ENCODE peak calls at places on chromosome 9, in six cellular contexts. One of them, this sample, is unnamed.

GRCh38 chr9:125332527-125332926 is 70.9 kb downstream of the GAPVD1 start:
- DNase-seq in SK-N-SH: no peak
- DNase-seq in LNCaP clone FGC: no peak
- DNase-seq in Peyer's patch: no peak
- DNase-seq in lower lobe of right lung: no peak
- DNase-seq in fibroblast of villous mesenchyme: no peak
- DNase-seq in this sample: no peak

GRCh38 chr9:112180387-112180881 is 5.3 kb upstream of the SUSD1 start:
- DNase-seq in SK-N-SH: no peak
- DNase-seq in LNCaP clone FGC: no peak
- DNase-seq in fibroblast of villous mesenchyme: no peak
- DNase-seq in lower lobe of right lung: no peak
- DNase-seq in Peyer's patch: no peak
- DNase-seq in this sample: no peak

GRCh38 chr9:133054194-133054890 is 7.4 kb upstream of the CEL start:
- DNase-seq in Peyer's patch: peak
- DNase-seq in lower lobe of right lung: peak
- DNase-seq in fibroblast of villous mesenchyme: no peak
- DNase-seq in LNCaP clone FGC: no peak
- DNase-seq in SK-N-SH: no peak
- DNase-seq in this sample: no peak

GRCh38 chr9:128203024-128203841 is at the start of gene DNM1:
- DNase-seq in lower lobe of right lung: peak
- DNase-seq in fibroblast of villous mesenchyme: peak
- DNase-seq in SK-N-SH: peak
- DNase-seq in Peyer's patch: peak
- DNase-seq in LNCaP clone FGC: no peak
- DNase-seq in this sample: no peak

GRCh38 chr9:100087218-100087617 is 11.6 kb downstream of the ERP44 start:
- DNase-seq in Peyer's patch: no peak
- DNase-seq in fibroblast of villous mesenchyme: peak
- DNase-seq in lower lobe of right lung: no peak
- DNase-seq in SK-N-SH: no peak
- DNase-seq in LNCaP clone FGC: no peak
- DNase-seq in this sample: no peak

GRCh38 chr9:21709464-21710058 is 92.9 kb upstream of the MTAP start:
- DNase-seq in Peyer's patch: no peak
- DNase-seq in LNCaP clone FGC: peak
- DNase-seq in SK-N-SH: peak
- DNase-seq in fibroblast of villous mesenchyme: peak
- DNase-seq in lower lobe of right lung: no peak
- DNase-seq in this sample: no peak

GRCh38 chr9:127626752-127627493 is 14.8 kb downstream of the STXBP1 start:
- DNase-seq in fibroblast of villous mesenchyme: peak
- DNase-seq in Peyer's patch: no peak
- DNase-seq in lower lobe of right lung: no peak
- DNase-seq in LNCaP clone FGC: no peak
- DNase-seq in SK-N-SH: no peak
- DNase-seq in this sample: no peak

GRCh38 chr9:17928768-17929167 is 349.9 kb downstream of the SH3GL2 start:
- DNase-seq in SK-N-SH: no peak
- DNase-seq in lower lobe of right lung: no peak
- DNase-seq in Peyer's patch: no peak
- DNase-seq in LNCaP clone FGC: no peak
- DNase-seq in fibroblast of villous mesenchyme: no peak
- DNase-seq in this sample: no peak

GRCh38 chr9:130780865-130781504 is 54.1 kb upstream of the ABL1 start:
- DNase-seq in Peyer's patch: no peak
- DNase-seq in SK-N-SH: no peak
- DNase-seq in fibroblast of villous mesenchyme: peak
- DNase-seq in LNCaP clone FGC: no peak
- DNase-seq in lower lobe of right lung: no peak
- DNase-seq in this sample: no peak

GRCh38 chr9:135908334-135909204 is 1.2 kb upstream of the CAMSAP1 start:
- DNase-seq in LNCaP clone FGC: no peak
- DNase-seq in lower lobe of right lung: peak
- DNase-seq in fibroblast of villous mesenchyme: no peak
- DNase-seq in Peyer's patch: peak
- DNase-seq in SK-N-SH: no peak
- DNase-seq in this sample: no peak

GRCh38 chr9:117377046-117377445 is 37.8 kb downstream of the ASTN2 start:
- DNase-seq in LNCaP clone FGC: no peak
- DNase-seq in SK-N-SH: peak
- DNase-seq in Peyer's patch: no peak
- DNase-seq in fibroblast of villous mesenchyme: no peak
- DNase-seq in lower lobe of right lung: no peak
- DNase-seq in this sample: no peak

GRCh38 chr9:110601098-110601497 is 21.6 kb upstream of the SVEP1 start:
- DNase-seq in Peyer's patch: no peak
- DNase-seq in LNCaP clone FGC: no peak
- DNase-seq in lower lobe of right lung: no peak
- DNase-seq in fibroblast of villous mesenchyme: no peak
- DNase-seq in SK-N-SH: no peak
- DNase-seq in this sample: no peak

GRCh38 chr9:106713206-106713605 is 149.8 kb upstream of the ZNF462 start:
- DNase-seq in SK-N-SH: no peak
- DNase-seq in fibroblast of villous mesenchyme: no peak
- DNase-seq in LNCaP clone FGC: no peak
- DNase-seq in lower lobe of right lung: no peak
- DNase-seq in Peyer's patch: no peak
- DNase-seq in this sample: no peak

GRCh38 chr9:125815568-125815967 is 68.4 kb downstream of the PBX3 start:
- DNase-seq in SK-N-SH: no peak
- DNase-seq in LNCaP clone FGC: no peak
- DNase-seq in fibroblast of villous mesenchyme: no peak
- DNase-seq in lower lobe of right lung: no peak
- DNase-seq in Peyer's patch: no peak
- DNase-seq in this sample: no peak

GRCh38 chr9:70111042-70111602 is 67.5 kb downstream of the MAMDC2 start:
- DNase-seq in Peyer's patch: peak
- DNase-seq in lower lobe of right lung: peak
- DNase-seq in fibroblast of villous mesenchyme: peak
- DNase-seq in LNCaP clone FGC: peak
- DNase-seq in SK-N-SH: peak
- DNase-seq in this sample: peak

GRCh38 chr9:7976167-7976755 is 176.7 kb upstream of the DMAC1 start:
- DNase-seq in LNCaP clone FGC: no peak
- DNase-seq in lower lobe of right lung: no peak
- DNase-seq in SK-N-SH: no peak
- DNase-seq in fibroblast of villous mesenchyme: no peak
- DNase-seq in Peyer's patch: no peak
- DNase-seq in this sample: peak

GRCh38 chr9:120524852-120525251 is 55.1 kb downstream of the CDK5RAP2 start:
- DNase-seq in Peyer's patch: no peak
- DNase-seq in lower lobe of right lung: no peak
- DNase-seq in SK-N-SH: no peak
- DNase-seq in LNCaP clone FGC: no peak
- DNase-seq in fibroblast of villous mesenchyme: no peak
- DNase-seq in this sample: no peak

GRCh38 chr9:137127301-137128157 is 11.4 kb upstream of the GRIN1 start:
- DNase-seq in Peyer's patch: no peak
- DNase-seq in lower lobe of right lung: no peak
- DNase-seq in fibroblast of villous mesenchyme: peak
- DNase-seq in SK-N-SH: no peak
- DNase-seq in LNCaP clone FGC: no peak
- DNase-seq in this sample: no peak

GRCh38 chr9:69768716-69769115 is 8.9 kb upstream of the PTAR1 start:
- DNase-seq in SK-N-SH: no peak
- DNase-seq in Peyer's patch: no peak
- DNase-seq in lower lobe of right lung: no peak
- DNase-seq in fibroblast of villous mesenchyme: no peak
- DNase-seq in LNCaP clone FGC: no peak
- DNase-seq in this sample: no peak

GRCh38 chr9:123742009-123742767 is 187.7 kb downstream of the DENND1A start:
- DNase-seq in fibroblast of villous mesenchyme: peak
- DNase-seq in LNCaP clone FGC: no peak
- DNase-seq in lower lobe of right lung: no peak
- DNase-seq in Peyer's patch: no peak
- DNase-seq in SK-N-SH: no peak
- DNase-seq in this sample: no peak

GRCh38 chr9:107178302-107178701 is 104.8 kb upstream of the RAD23B start:
- DNase-seq in SK-N-SH: no peak
- DNase-seq in lower lobe of right lung: no peak
- DNase-seq in fibroblast of villous mesenchyme: peak
- DNase-seq in Peyer's patch: no peak
- DNase-seq in LNCaP clone FGC: no peak
- DNase-seq in this sample: no peak

GRCh38 chr9:136688274-136689107 is 1.2 kb upstream of the AGPAT2 start:
- DNase-seq in lower lobe of right lung: no peak
- DNase-seq in SK-N-SH: no peak
- DNase-seq in LNCaP clone FGC: no peak
- DNase-seq in fibroblast of villous mesenchyme: peak
- DNase-seq in Peyer's patch: no peak
- DNase-seq in this sample: no peak

GRCh38 chr9:128091144-128091543 is 23.1 kb downstream of the SLC25A25 start:
- DNase-seq in LNCaP clone FGC: no peak
- DNase-seq in fibroblast of villous mesenchyme: peak
- DNase-seq in Peyer's patch: no peak
- DNase-seq in lower lobe of right lung: peak
- DNase-seq in SK-N-SH: peak
- DNase-seq in this sample: no peak

GRCh38 chr9:81686614-81687520 is 2.5 kb downstream of the TLE1 start:
- DNase-seq in SK-N-SH: peak
- DNase-seq in fibroblast of villous mesenchyme: peak
- DNase-seq in lower lobe of right lung: peak
- DNase-seq in LNCaP clone FGC: peak
- DNase-seq in Peyer's patch: peak
- DNase-seq in this sample: no peak

GRCh38 chr9:137672907-137673791 is 54.3 kb downstream of the EHMT1 start:
- DNase-seq in LNCaP clone FGC: peak
- DNase-seq in fibroblast of villous mesenchyme: peak
- DNase-seq in SK-N-SH: peak
- DNase-seq in Peyer's patch: no peak
- DNase-seq in lower lobe of right lung: no peak
- DNase-seq in this sample: no peak

GRCh38 chr9:27561697-27562096 is 11.6 kb downstream of the C9orf72 start:
- DNase-seq in LNCaP clone FGC: peak
- DNase-seq in Peyer's patch: no peak
- DNase-seq in fibroblast of villous mesenchyme: no peak
- DNase-seq in SK-N-SH: no peak
- DNase-seq in lower lobe of right lung: no peak
- DNase-seq in this sample: no peak
- TF ChIP-seq CTCF in LNCaP clone FGC: no peak
- TF ChIP-seq CTCF in Peyer's patch: no peak
- TF ChIP-seq CTCF in fibroblast of villous mesenchyme: no peak
- TF ChIP-seq CTCF in SK-N-SH: no peak
- TF ChIP-seq CTCF in lower lobe of right lung: no peak
- TF ChIP-seq CTCF in this sample: no peak

GRCh38 chr9:71357346-71357745 is 235.9 kb upstream of the TRPM3 start:
- DNase-seq in Peyer's patch: no peak
- DNase-seq in fibroblast of villous mesenchyme: no peak
- DNase-seq in lower lobe of right lung: no peak
- DNase-seq in LNCaP clone FGC: no peak
- DNase-seq in SK-N-SH: no peak
- DNase-seq in this sample: no peak

GRCh38 chr9:71353723-71354122 is 232.3 kb upstream of the TRPM3 start:
- DNase-seq in fibroblast of villous mesenchyme: peak
- DNase-seq in SK-N-SH: no peak
- DNase-seq in Peyer's patch: no peak
- DNase-seq in LNCaP clone FGC: no peak
- DNase-seq in lower lobe of right lung: no peak
- DNase-seq in this sample: no peak

GRCh38 chr9:71361357-71361756 is 239.9 kb upstream of the TRPM3 start:
- DNase-seq in LNCaP clone FGC: no peak
- DNase-seq in fibroblast of villous mesenchyme: no peak
- DNase-seq in lower lobe of right lung: no peak
- DNase-seq in Peyer's patch: no peak
- DNase-seq in SK-N-SH: no peak
- DNase-seq in this sample: no peak

GRCh38 chr9:71352837-71353236 is 231.4 kb upstream of the TRPM3 start:
- DNase-seq in LNCaP clone FGC: no peak
- DNase-seq in Peyer's patch: no peak
- DNase-seq in SK-N-SH: no peak
- DNase-seq in lower lobe of right lung: no peak
- DNase-seq in fibroblast of villous mesenchyme: no peak
- DNase-seq in this sample: no peak

DNA sequence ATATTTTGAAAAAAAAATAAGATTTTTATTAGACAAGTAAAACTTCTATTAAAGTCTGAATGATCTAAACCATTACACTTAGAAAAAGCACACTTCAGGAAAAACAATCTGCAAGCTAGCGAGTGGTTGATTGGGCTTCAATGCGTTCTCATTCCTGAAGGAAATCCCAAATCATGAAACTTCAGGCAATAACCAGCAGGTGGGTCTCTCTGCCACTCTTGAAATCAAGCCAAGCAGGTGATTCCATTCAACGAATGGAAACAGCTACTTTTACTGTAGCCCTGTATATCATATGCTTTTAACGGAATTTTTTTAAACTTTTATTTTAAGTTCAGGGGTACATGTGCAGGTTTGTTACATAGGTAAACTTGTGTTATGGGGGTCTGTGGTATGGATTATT is 234.5 kb upstream of the TRPM3 start:
- DNase-seq in fibroblast of villous mesenchyme: no peak
- DNase-seq in Peyer's patch: no peak
- DNase-seq in LNCaP clone FGC: no peak
- DNase-seq in lower lobe of right lung: no peak
- DNase-seq in SK-N-SH: no peak
- DNase-seq in this sample: no peak
- TF ChIP-seq CTCF in fibroblast of villous mesenchyme: no peak
- TF ChIP-seq CTCF in Peyer's patch: no peak
- TF ChIP-seq CTCF in LNCaP clone FGC: no peak
- TF ChIP-seq CTCF in lower lobe of right lung: no peak
- TF ChIP-seq CTCF in SK-N-SH: no peak
- TF ChIP-seq CTCF in this sample: no peak

DNA sequence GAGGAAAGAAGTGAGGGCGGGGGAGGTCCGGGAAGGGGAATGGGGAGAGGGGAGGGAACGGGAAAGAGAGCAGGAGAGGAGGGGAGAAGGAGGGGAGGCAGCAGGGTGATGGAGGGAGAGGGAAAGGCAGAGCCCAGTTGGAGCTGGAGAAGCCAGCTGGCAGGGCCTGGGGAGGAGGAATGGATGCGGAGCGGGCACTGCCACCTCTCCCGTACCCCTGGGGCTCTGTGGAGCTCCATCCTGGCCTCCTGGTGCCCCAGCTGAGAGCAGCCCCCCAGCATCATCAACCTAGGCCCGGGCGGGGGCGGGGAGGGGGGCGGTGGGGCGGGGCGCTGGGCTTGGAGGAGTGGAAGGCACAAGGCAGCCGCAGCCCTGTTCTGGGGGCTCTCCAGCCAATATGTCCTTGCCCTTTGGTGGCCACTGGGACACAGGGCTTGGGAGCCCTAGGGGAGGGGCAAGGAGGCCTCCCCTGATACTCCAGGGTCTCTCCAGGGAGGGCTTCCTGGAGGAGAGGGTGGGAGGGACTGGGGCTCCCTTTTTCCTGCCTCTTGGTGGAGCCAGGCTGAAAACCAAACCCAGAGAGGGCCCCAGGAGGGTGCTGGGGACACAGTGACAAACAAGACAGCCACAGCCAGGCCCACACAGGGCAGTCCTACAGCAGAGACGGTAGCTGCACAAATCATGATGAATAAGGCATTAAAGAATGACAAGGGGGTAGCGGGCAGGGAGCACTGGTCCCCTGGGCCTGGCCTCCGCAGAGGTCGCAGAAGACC is 123.7 kb downstream of the C9orf50 start:
- DNase-seq in fibroblast of villous mesenchyme: no peak
- DNase-seq in LNCaP clone FGC: no peak
- DNase-seq in lower lobe of right lung: no peak
- DNase-seq in SK-N-SH: peak
- DNase-seq in Peyer's patch: no peak
- DNase-seq in this sample: no peak
- TF ChIP-seq CTCF in fibroblast of villous mesenchyme: no peak
- TF ChIP-seq CTCF in LNCaP clone FGC: no peak
- TF ChIP-seq CTCF in lower lobe of right lung: no peak
- TF ChIP-seq CTCF in SK-N-SH: no peak
- TF ChIP-seq CTCF in Peyer's patch: no peak
- TF ChIP-seq CTCF in this sample: no peak

GRCh38 chr9:98796364-98797101 is at the start of gene ANKS6:
- DNase-seq in SK-N-SH: peak
- DNase-seq in lower lobe of right lung: peak
- DNase-seq in fibroblast of villous mesenchyme: peak
- DNase-seq in LNCaP clone FGC: no peak
- DNase-seq in Peyer's patch: peak
- DNase-seq in this sample: peak
- TF ChIP-seq CTCF in SK-N-SH: peak
- TF ChIP-seq CTCF in lower lobe of right lung: peak
- TF ChIP-seq CTCF in fibroblast of villous mesenchyme: peak
- TF ChIP-seq CTCF in LNCaP clone FGC: peak
- TF ChIP-seq CTCF in Peyer's patch: peak
- TF ChIP-seq CTCF in this sample: peak